ENCODE peak calls at places on chromosomes 1 and 21, in seven cellular contexts. E, U, V, S, M, Z and R are unnamed samples.

GRCh38 chr21:15343066-15343465 is 278.3 kb upstream of the NRIP1 start:
- DNase-seq in S (no peak), V (no peak), U (no peak), M (no peak), Z (no peak), E (no peak), R (no peak)

GRCh38 chr1:12565094-12565965 is 52.7 kb downstream of the DHRS3 start:
- DNase-seq in Z (no peak), U (no peak), V (no peak), M (no peak), E (no peak), S (peak; percentile 59), R (no peak)

GRCh38 chr1:185348296-185348695 is 31.3 kb upstream of the IVNS1ABP start:
- DNase-seq in Z (no peak), U (no peak), M (no peak), V (no peak), E (no peak), S (no peak), R (no peak)

GRCh38 chr1:111221633-111222286 is 5.8 kb upstream of the CHI3L2 start:
- DNase-seq in M (no peak), V (no peak), U (no peak), E (no peak), S (no peak), Z (no peak), R (peak; percentile 61)

GRCh38 chr21:37462087-37462861 is 95.7 kb downstream of the DYRK1A start:
- DNase-seq in Z (no peak), V (no peak), M (no peak), E (no peak), S (no peak), U (no peak), R (no peak)

GRCh38 chr1:16239972-16240491 is 3.0 kb upstream of the CPLANE2 start:
- DNase-seq in E (no peak), M (no peak), U (no peak), S (no peak), V (no peak), Z (no peak), R (no peak)

GRCh38 chr1:97050501-97050900 is 328.9 kb downstream of the PTBP2 start:
- DNase-seq in E (no peak), M (no peak), Z (no peak), V (no peak), S (peak; percentile 21), U (no peak), R (no peak)

GRCh38 chr1:151069103-151069486 is 1.5 kb upstream of the GABPB2 start:
- DNase-seq in E (no peak), V (no peak), U (no peak), M (no peak), S (no peak), Z (no peak), R (no peak)

GRCh38 chr1:42320689-42321088 is 14.3 kb downstream of the FOXJ3 start:
- DNase-seq in U (no peak), V (no peak), S (no peak), Z (no peak), E (no peak), M (no peak), R (no peak)

GRCh38 chr1:13550663-13551062 is 33.0 kb upstream of the PDPN start:
- DNase-seq in E (no peak), U (no peak), V (no peak), Z (peak; percentile 31), M (peak; percentile 4), S (no peak), R (no peak)

GRCh38 chr1:65149753-65150463 is 1.9 kb downstream of the AK4 start:
- DNase-seq in V (no peak), Z (no peak), M (peak; percentile 61), E (no peak), U (no peak), S (no peak), R (no peak)

GRCh38 chr1:10939654-10940450 is 72.6 kb upstream of the TARDBP start:
- DNase-seq in M (peak; percentile 47), S (peak; percentile 50), E (no peak), V (no peak), Z (no peak), U (no peak), R (no peak)

GRCh38 chr1:41373373-41373772 is 12.1 kb downstream of the FOXO6 start:
- DNase-seq in U (no peak), S (no peak), M (no peak), Z (no peak), E (no peak), V (no peak), R (no peak)

GRCh38 chr1:41758490-41758889 is 160.2 kb downstream of the HIVEP3 start:
- DNase-seq in V (no peak), M (no peak), U (no peak), S (peak; percentile 43), E (peak; percentile 20), Z (no peak), R (no peak)

GRCh38 chr1:65148548-65149390 is 766 bp downstream of the AK4 start:
- DNase-seq in E (peak; percentile 90), V (peak; percentile 51), M (peak; percentile 88), Z (peak; percentile 55), U (peak; percentile 60), S (peak; percentile 88), R (no peak)

GRCh38 chr1:176996455-176997090 is 167.9 kb downstream of the ASTN1 start:
- DNase-seq in M (peak; percentile 75), S (no peak), E (no peak), Z (peak; percentile 87), U (no peak), V (no peak), R (no peak)

GRCh38 chr21:43001316-43001715 is 27.0 kb downstream of the PKNOX1 start:
- DNase-seq in E (peak; percentile 43), S (no peak), Z (no peak), M (no peak), V (no peak), U (no peak), R (no peak)

GRCh38 chr1:172820759-172821158 is 161.9 kb downstream of the FASLG start:
- DNase-seq in S (no peak), U (no peak), Z (no peak), E (no peak), V (no peak), M (no peak), R (no peak)

GRCh38 chr1:169113613-169114119 is 7.2 kb downstream of the ATP1B1 start:
- DNase-seq in V (peak; percentile 98), S (peak; percentile 87), M (peak; percentile 69), U (no peak), Z (peak; percentile 71), E (no peak), R (peak; percentile 78)

GRCh38 chr1:6041432-6042062 is 4.1 kb upstream of the KCNAB2 start:
- DNase-seq in Z (no peak), E (no peak), M (peak; percentile 89), V (no peak), S (peak; percentile 83), U (no peak), R (no peak)

GRCh38 chr1:175319912-175320230 is 127.3 kb upstream of the KIAA0040 start:
- DNase-seq in M (no peak), U (no peak), S (no peak), Z (no peak), V (no peak), E (no peak), R (no peak)

GRCh38 chr1:72433591-72433990 is 151.3 kb upstream of the NEGR1 start:
- DNase-seq in V (no peak), U (no peak), E (no peak), M (no peak), Z (no peak), S (no peak), R (no peak)

GRCh38 chr1:43704838-43705237 is 2.5 kb upstream of the ST3GAL3 start:
- DNase-seq in Z (peak; percentile 74), U (no peak), M (no peak), S (peak; percentile 56), V (no peak), E (no peak), R (no peak)

GRCh38 chr1:62588000-62588399 is 9.3 kb upstream of the ANGPTL3 start:
- DNase-seq in V (no peak), M (no peak), Z (no peak), E (no peak), S (no peak), U (no peak), R (no peak)

GRCh38 chr1:78176448-78176847 is 130.7 kb downstream of the GIPC2 start:
- DNase-seq in E (no peak), S (peak; percentile 80), M (no peak), U (no peak), V (no peak), Z (no peak), R (peak; percentile 10)

GRCh38 chr1:185694081-185694480 is 40.1 kb upstream of the HMCN1 start:
- DNase-seq in S (no peak), M (no peak), U (no peak), V (no peak), E (no peak), Z (peak; percentile 54), R (peak; percentile 77)

GRCh38 chr1:202967684-202968281 is 726 bp upstream of the CYB5R1 start:
- DNase-seq in M (no peak), Z (no peak), U (no peak), S (no peak), E (no peak), V (no peak), R (peak; percentile 27)

GRCh38 chr1:32742132-32742947 is 39.8 kb upstream of the SYNC start:
- DNase-seq in V (no peak), U (no peak), Z (no peak), E (no peak), M (peak; percentile 84), S (peak; percentile 31), R (peak; percentile 61)

GRCh38 chr1:35603468-35603867 is 30.4 kb downstream of the TFAP2E start:
- DNase-seq in U (no peak), E (no peak), S (no peak), V (no peak), Z (no peak), M (no peak), R (no peak)

GRCh38 chr1:151934048-151934493 is 24.8 kb upstream of the THEM4 start:
- DNase-seq in U (no peak), V (peak; percentile 60), E (no peak), Z (peak; percentile 60), M (peak; percentile 77), S (peak; percentile 70), R (peak; percentile 81)

GRCh38 chr1:154527192-154527591 is 25.0 kb upstream of the SHE start:
- DNase-seq in Z (no peak), S (no peak), U (no peak), M (no peak), E (no peak), V (no peak), R (no peak)

GRCh38 chr1:178625695-178626094 is 99.3 kb upstream of the RALGPS2 start:
- DNase-seq in M (no peak), V (no peak), E (no peak), S (no peak), Z (no peak), U (no peak), R (no peak)

GRCh38 chr1:225304996-225305395 is 122.8 kb downstream of the LBR start:
- DNase-seq in Z (no peak), S (no peak), U (no peak), V (no peak), E (no peak), M (no peak), R (no peak)

GRCh38 chr1:224504642-224505041 is 70.0 kb upstream of the WDR26 start:
- DNase-seq in U (no peak), V (no peak), S (no peak), M (no peak), E (no peak), Z (no peak), R (no peak)